ENCODE peak calls at places on chromosomes 12 and 14, in six cellular contexts. X is GM23338, F is HepG2, I is HCT116, J is A549, H is Panc1. M is an unnamed sample.
A peak's percentile ranks its signal among the peaks of the same experiment; 100 is the strongest.

GRCh38 chr14:61433169-61433568 is 111.8 kb downstream of the PRKCH start:
- DNase-seq in F (no peak), X (no peak), I (no peak), J (no peak), H (no peak), M (no peak)

GRCh38 chr12:19957578-19957977 is 410.8 kb upstream of the PDE3A start:
- DNase-seq in X (no peak), J (no peak), F (no peak), I (no peak), H (no peak), M (no peak)

GRCh38 chr14:51828017-51828797 is 32.2 kb upstream of the GNG2 start:
- DNase-seq in J (peak; percentile 31), I (peak; percentile 44), H (no peak), X (no peak), F (no peak), M (peak; percentile 95)

GRCh38 chr14:20428802-20429201 is 7.2 kb downstream of the KLHL33 start:
- DNase-seq in J (no peak), I (no peak), X (no peak), F (no peak), H (no peak), M (no peak)

GRCh38 chr14:104424406-104425072 is 155.0 kb upstream of the C14orf180 start:
- DNase-seq in J (no peak), H (no peak), X (no peak), F (no peak), I (no peak), M (no peak)

GRCh38 chr12:96425321-96425720 is 25.1 kb upstream of the CDK17 start:
- DNase-seq in H (no peak), I (no peak), F (no peak), X (no peak), J (no peak), M (no peak)

GRCh38 chr12:124883263-124883876 is 19.7 kb upstream of the SCARB1 start:
- DNase-seq in I (no peak), H (no peak), X (no peak), F (no peak), J (no peak), M (no peak)

GRCh38 chr12:45415393-45415817 is 199.5 kb downstream of the ANO6 start:
- DNase-seq in F (peak; percentile 2), H (peak; percentile 98), I (peak; percentile 87), J (peak; percentile 89), X (no peak), M (peak; percentile 4)

GRCh38 chr14:72847721-72848120 is 46.2 kb downstream of the DPF3 start:
- DNase-seq in H (no peak), F (no peak), X (peak; percentile 67), J (peak; percentile 7), I (peak; percentile 21), M (no peak)

GRCh38 chr12:94099191-94099983 is 49.0 kb upstream of the PLXNC1 start:
- DNase-seq in H (peak; percentile 33), F (no peak), X (no peak), J (no peak), I (no peak), M (no peak)

GRCh38 chr12:80763874-80764273 is 47.2 kb downstream of the MYF5 start:
- DNase-seq in J (peak; percentile 53), X (peak; percentile 81), H (peak; percentile 5), F (peak; percentile 52), I (peak; percentile 39), M (no peak)

GRCh38 chr12:121740847-121741246 is 28.3 kb downstream of the TMEM120B start:
- DNase-seq in I (no peak), J (no peak), F (no peak), H (no peak), X (no peak), M (no peak)

GRCh38 chr12:121738340-121738858 is 25.8 kb downstream of the TMEM120B start:
- DNase-seq in X (no peak), H (no peak), I (no peak), J (no peak), F (no peak), M (no peak)

GRCh38 chr12:121731473-121731872 is 18.9 kb downstream of the TMEM120B start:
- DNase-seq in F (no peak), H (no peak), I (no peak), X (no peak), J (no peak), M (no peak)

GRCh38 chr12:121741743-121742142 is 29.2 kb downstream of the TMEM120B start:
- DNase-seq in H (no peak), J (no peak), I (no peak), F (no peak), X (no peak), M (no peak)

DNA sequence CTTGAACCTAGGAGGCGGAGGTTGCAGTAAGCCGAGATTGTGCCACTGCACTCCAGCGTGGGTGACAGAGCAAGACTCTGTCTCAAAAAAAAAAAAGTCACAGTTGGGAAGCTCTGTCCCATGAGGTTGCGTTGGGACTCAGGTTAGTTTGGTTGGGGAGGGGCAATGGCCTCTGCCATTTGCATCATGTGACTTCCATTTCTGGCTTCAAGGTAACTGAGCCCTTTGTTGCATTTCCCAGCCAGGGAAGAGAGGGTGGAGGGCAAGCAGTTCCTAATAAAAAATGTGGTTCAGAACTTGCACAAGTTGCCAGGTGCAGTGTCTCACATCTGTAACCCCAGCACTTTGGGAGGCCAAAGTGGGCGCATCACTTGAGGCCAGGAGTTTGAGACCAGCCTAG is 24.9 kb downstream of the TMEM120B start:
- DNase-seq in I (no peak), F (no peak), J (no peak), H (no peak), X (no peak), M (no peak)
- TF ChIP-seq REST in I (no peak), F (no peak), J (no peak), H (no peak), X (no peak), M (no peak)

DNA sequence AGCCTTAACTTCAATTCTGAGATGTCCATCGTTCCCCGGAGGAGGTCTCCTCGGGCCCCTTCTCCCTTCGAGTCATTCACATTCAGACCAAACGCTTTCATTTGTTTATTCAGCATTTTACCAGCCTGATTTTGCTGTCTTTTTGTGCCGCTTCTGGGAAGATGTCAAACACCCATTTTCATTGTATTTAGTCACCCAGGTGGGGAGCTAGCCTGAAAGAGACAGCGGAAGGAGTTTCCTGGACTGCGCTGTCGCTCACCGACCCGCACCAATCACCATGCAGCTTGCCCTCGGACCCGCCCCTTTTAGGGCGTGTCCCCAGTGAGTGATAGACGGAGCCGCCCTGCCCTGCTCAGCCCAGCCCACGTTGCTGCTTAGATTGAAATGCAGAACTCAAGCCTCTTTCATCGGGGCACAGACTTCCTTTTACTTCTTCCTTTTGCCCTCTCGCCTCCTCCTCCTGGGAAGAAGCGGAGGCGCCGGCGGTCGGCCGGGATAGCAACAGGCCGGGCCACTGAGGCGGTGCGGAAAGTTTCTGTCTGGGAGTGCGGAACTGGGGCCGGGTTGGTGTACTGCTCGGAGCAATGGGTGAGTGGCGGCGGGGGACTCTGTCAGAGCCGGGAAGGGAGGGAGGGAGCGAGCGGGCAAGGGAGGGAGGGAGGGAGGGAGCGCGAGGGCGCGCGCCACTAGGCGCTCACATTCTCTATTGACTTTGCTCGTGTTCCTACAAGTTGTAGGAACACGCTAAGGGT is at the start of gene PAX9:
- DNase-seq in I (peak; percentile 81), F (peak; percentile 39), H (peak; percentile 74), J (peak; percentile 91), X (peak; percentile 98), M (peak; percentile 10)
- H3K27ac ChIP-seq in I (peak within 1 kb of the TSS; percentile 33), F (no peak within 1 kb of the TSS), H (no peak within 1 kb of the TSS), J (peak within 1 kb of the TSS; percentile 71), X (no peak within 1 kb of the TSS), M (no peak within 1 kb of the TSS)

DNA sequence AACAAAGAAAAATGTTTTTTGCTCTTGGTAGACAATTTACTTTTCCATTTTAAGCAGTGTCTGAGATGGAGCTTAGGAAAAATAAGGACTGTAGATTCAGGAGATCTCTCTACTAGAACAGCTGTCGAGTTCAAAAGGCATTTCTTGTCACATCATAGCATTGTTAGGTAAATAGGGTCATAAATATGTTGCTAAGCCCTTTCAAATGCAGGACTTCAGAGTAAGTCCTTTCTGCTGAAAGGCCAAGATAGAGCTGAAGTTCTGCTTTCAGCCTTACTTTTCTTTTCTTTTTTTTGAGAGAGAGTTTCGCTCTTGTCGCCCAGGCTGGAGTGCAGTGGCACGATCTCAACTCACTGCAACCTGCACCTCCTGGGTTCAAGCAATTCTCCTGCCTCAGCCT is 98.2 kb downstream of the SYNE2 start:
- DNase-seq in H (no peak), I (no peak), F (no peak), J (no peak), X (peak; percentile 63), M (no peak)
- TF ChIP-seq REST in H (no peak), I (no peak), F (no peak), J (no peak), X (no peak), M (no peak)

GRCh38 chr14:101835166-101835557 is 73.7 kb downstream of the PPP2R5C start:
- DNase-seq in I (no peak), F (no peak), X (no peak), H (no peak), J (no peak), M (no peak)
- H3K27ac ChIP-seq in I (no peak overlapping the region), F (no peak overlapping the region), X (no peak overlapping the region), H (no peak overlapping the region), J (no peak overlapping the region), M (no peak overlapping the region)

GRCh38 chr12:9347328-9348127 is 139.3 kb upstream of the PZP start:
- DNase-seq in F (no peak), H (no peak), X (no peak), J (no peak), I (peak; percentile 10), M (peak; percentile 88)

GRCh38 chr12:9351136-9351535 is 142.9 kb upstream of the PZP start:
- DNase-seq in H (no peak), I (no peak), F (no peak), X (no peak), J (no peak), M (no peak)

GRCh38 chr12:9348906-9349518 is 140.8 kb upstream of the PZP start:
- DNase-seq in H (no peak), F (no peak), I (no peak), J (no peak), X (no peak), M (no peak)

GRCh38 chr12:9346866-9347327 is 138.7 kb upstream of the PZP start:
- DNase-seq in X (no peak), J (no peak), F (no peak), H (no peak), I (no peak), M (peak; percentile 87)

DNA sequence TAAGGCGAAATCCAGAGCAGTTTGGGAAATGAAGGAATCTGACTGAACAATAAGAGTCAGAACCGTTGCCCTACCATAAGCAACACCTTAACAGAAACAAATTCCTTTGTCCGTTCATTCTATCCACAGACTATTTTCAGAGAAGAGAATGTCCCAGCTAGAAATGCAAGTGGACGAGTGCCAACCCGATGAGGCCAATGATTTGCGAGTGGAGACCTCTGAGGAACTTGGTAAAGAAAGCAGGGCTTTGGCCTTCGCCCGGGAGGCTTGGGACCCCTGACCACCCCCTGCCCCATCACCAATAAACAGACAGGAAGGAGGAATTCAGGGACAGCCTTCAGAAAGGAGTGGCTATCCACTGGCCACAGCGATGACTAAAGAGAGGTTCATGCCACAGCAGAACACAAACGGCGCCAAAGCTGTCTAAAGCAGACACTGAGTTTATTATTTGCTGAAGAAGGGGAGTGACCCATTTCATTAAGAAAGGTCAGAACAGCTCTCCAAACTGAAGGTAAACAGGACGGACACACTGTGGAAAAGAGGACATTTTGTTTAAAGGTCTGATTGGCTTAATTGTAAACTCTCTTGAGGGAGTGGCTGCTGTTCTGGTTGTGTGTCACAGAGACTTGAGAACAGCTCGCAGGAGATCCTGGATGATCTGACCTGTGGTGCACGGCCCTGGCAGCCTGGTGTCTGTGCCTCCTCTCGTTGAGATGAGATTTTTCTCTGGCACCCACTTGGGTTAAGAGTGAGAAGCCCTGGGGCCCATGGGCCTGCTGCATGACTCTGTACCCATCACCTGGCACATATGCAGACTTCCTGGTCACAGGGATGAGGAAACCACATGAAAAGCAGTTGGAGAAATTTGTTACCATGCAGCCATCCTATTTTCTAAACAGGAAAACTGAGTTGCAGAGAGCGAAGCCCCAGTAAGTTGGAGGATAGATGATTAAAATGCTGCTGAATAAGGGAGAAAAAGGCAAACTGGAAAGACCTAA is 142.0 kb upstream of the PZP start:
- DNase-seq in J (no peak), I (no peak), X (no peak), F (peak; percentile 69), H (no peak), M (no peak)
- TF ChIP-seq REST in J (no peak), I (no peak), X (no peak), F (no peak), H (no peak), M (no peak)